ENCODE peak calls at places on chromosomes 12 and 14, in six cellular contexts. E is trophoblast cell, C is IMR-90, W is mesenchymal stem cell, D is neuronal stem cell, J is H1. P is an unnamed sample.

GRCh38 chr12:119692410-119692809 is 24.5 kb downstream of the PRKAB1 start:
- DNase-seq in E (no peak), C (peak; percentile 16), W (no peak), D (no peak), J (no peak), P (no peak)

GRCh38 chr12:55728185-55728931 is 451 bp downstream of the CD63 start:
- DNase-seq in E (peak; percentile 48), C (peak; percentile 53), W (peak; percentile 64), D (no peak), J (no peak), P (no peak)

GRCh38 chr12:24960222-24960855 is 11.4 kb upstream of the BCAT1 start:
- DNase-seq in E (peak; percentile 33), C (peak; percentile 72), W (peak; percentile 69), D (no peak), J (no peak), P (peak; percentile 84)

GRCh38 chr12:6996040-6996441 is 22.2 kb downstream of the LPCAT3 start:
- DNase-seq in E (peak; percentile 90), C (peak; percentile 69), W (peak; percentile 78), D (no peak), J (no peak), P (no peak)

GRCh38 chr14:33715223-33715528 is 235.7 kb downstream of the EGLN3 start:
- DNase-seq in E (no peak), C (no peak), W (no peak), D (no peak), J (no peak), P (no peak)

GRCh38 chr12:51621155-51621922 is 30.3 kb downstream of the SCN8A start:
- DNase-seq in E (no peak), C (peak; percentile 78), W (peak; percentile 65), D (no peak), J (no peak), P (no peak)

GRCh38 chr14:103820382-103820781 is 27.0 kb downstream of the PPP1R13B start:
- DNase-seq in E (no peak), C (no peak), W (no peak), D (no peak), J (no peak), P (no peak)

GRCh38 chr14:24422261-24422660 is 7.2 kb downstream of the CBLN3 start:
- DNase-seq in E (no peak), C (no peak), W (no peak), D (no peak), J (no peak), P (peak; percentile 3)

GRCh38 chr12:33994857-33995808 is 27.2 kb upstream of the ALG10 start:
- DNase-seq in E (peak; percentile 35), C (no peak), W (no peak), D (no peak), J (no peak), P (no peak)

GRCh38 chr12:12881495-12881894 is 9.9 kb upstream of the GPRC5A start:
- DNase-seq in E (no peak), C (peak; percentile 79), W (no peak), D (no peak), J (no peak), P (no peak)

GRCh38 chr14:20697273-20698017 is 8.9 kb downstream of the ANG start:
- DNase-seq in E (peak; percentile 61), C (peak; percentile 75), W (peak; percentile 62), D (peak; percentile 63), J (no peak), P (peak; percentile 73)

GRCh38 chr12:69026341-69026740 is 93.4 kb upstream of the CPM start:
- DNase-seq in E (no peak), C (no peak), W (no peak), D (no peak), J (no peak), P (no peak)

GRCh38 chr12:15856097-15856982 is 25.8 kb upstream of the STRAP start:
- DNase-seq in E (peak; percentile 62), C (peak; percentile 76), W (peak; percentile 78), D (peak; percentile 56), J (no peak), P (no peak)

GRCh38 chr12:13000616-13000934 is 510 bp upstream of the HEBP1 start:
- DNase-seq in E (peak; percentile 18), C (no peak), W (no peak), D (no peak), J (no peak), P (no peak)

GRCh38 chr12:47837190-47838171 is 17.8 kb upstream of the HDAC7 start:
- DNase-seq in E (peak; percentile 42), C (peak; percentile 68), W (peak; percentile 70), D (peak; percentile 66), J (no peak), P (peak; percentile 78)

GRCh38 chr12:122123051-122123760 is 44.6 kb downstream of the MLXIP start:
- DNase-seq in E (peak; percentile 55), C (peak; percentile 66), W (peak; percentile 78), D (peak; percentile 84), J (no peak), P (peak; percentile 82)

GRCh38 chr12:51793201-51793600 is 55.3 kb downstream of the FIGNL2 start:
- DNase-seq in E (no peak), C (peak; percentile 74), W (no peak), D (no peak), J (no peak), P (no peak)

GRCh38 chr12:120991965-120992364 is 13.6 kb downstream of the HNF1A start:
- DNase-seq in E (no peak), C (no peak), W (no peak), D (no peak), J (no peak), P (no peak)

DNA sequence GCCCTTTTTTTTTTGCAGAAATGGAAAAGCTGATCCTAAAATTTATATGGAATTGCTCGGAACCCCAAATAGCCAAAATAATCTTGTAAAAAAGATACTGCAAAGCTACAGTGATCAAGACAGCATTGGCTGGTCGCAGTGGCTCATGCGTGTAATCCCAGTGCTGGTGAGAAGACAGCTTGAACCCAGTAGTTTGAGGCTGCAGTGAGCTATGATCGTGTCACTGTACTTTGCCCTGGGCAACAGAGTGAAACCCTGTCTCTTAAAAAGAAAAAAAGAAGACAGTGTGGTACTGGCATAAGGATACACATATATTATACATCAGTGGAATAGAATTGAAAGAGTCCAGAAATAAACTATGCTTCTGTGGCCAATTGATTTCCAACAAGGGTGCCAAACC is 5.4 kb downstream of the ITGB7 start:
- DNase-seq in E (no peak), C (no peak), W (no peak), D (no peak), J (no peak), P (no peak)
- H3K9ac ChIP-seq in E (no peak overlapping the region), C (no peak overlapping the region), W (peak overlapping the region; percentile 7), D (no peak overlapping the region), J (no peak overlapping the region), P (no peak overlapping the region)

GRCh38 chr14:74712499-74713394 is at the start of the genes AREL1 and FCF1:
- DNase-seq in E (peak; percentile 89), C (peak; percentile 91), W (peak; percentile 96), D (peak; percentile 82), J (peak; percentile 29), P (peak; percentile 87)
- H2AFZ ChIP-seq in E (peak within 1 kb of the TSS; percentile 76), C (peak within 1 kb of the TSS; percentile 92), W (peak within 1 kb of the TSS; percentile 95), D (peak within 1 kb of the TSS; percentile 72), J (peak within 1 kb of the TSS; percentile 74), P (no peak within 1 kb of the TSS)

GRCh38 chr14:99009875-99010274 is 262.1 kb downstream of the BCL11B start:
- DNase-seq in E (no peak), C (no peak), W (no peak), D (no peak), J (no peak), P (no peak)

GRCh38 chr14:99015833-99016232 is 256.2 kb downstream of the BCL11B start:
- DNase-seq in E (no peak), C (no peak), W (no peak), D (no peak), J (no peak), P (no peak)

GRCh38 chr14:99012703-99013102 is 259.3 kb downstream of the BCL11B start:
- DNase-seq in E (no peak), C (no peak), W (no peak), D (no peak), J (no peak), P (no peak)

GRCh38 chr14:99007795-99008194 is 264.2 kb downstream of the BCL11B start:
- DNase-seq in E (no peak), C (no peak), W (no peak), D (no peak), J (no peak), P (no peak)

DNA sequence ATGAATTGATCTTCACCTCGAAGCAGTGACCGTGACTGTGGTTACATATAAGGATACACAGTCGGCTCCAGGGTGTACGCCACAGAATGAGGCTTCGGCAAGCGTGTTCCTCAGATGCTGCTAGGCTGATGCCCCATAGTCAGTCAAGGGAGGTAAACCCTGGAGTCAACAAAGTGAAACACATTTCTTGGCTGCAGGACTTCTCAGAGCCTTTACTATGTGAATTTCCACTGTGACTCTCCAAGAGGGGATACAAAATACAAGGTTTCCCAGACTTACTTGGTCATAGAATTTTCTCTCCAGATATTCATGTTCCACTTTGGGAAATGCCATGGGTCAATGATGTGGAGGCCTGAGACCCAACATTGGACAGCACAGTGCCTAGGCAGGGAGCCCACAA is 260.6 kb downstream of the BCL11B start:
- DNase-seq in E (no peak), C (no peak), W (no peak), D (no peak), J (no peak), P (no peak)
- H3K23ac ChIP-seq in E (no peak overlapping the region), C (no peak overlapping the region), W (no peak overlapping the region), D (no peak overlapping the region), J (no peak overlapping the region), P (no peak overlapping the region)

GRCh38 chr12:57224278-57224972 is 5.1 kb upstream of the SHMT2 start:
- DNase-seq in E (no peak), C (no peak), W (no peak), D (no peak), J (no peak), P (no peak)

GRCh38 chr12:57224973-57225679 is 4.4 kb upstream of the SHMT2 start:
- DNase-seq in E (no peak), C (no peak), W (peak; percentile 38), D (no peak), J (no peak), P (peak; percentile 91)

GRCh38 chr12:57222286-57223190 is 5.9 kb downstream of the NXPH4 start:
- DNase-seq in E (no peak), C (no peak), W (no peak), D (no peak), J (no peak), P (no peak)

GRCh38 chr12:57221169-57221917 is 4.7 kb downstream of the NXPH4 start:
- DNase-seq in E (no peak), C (no peak), W (no peak), D (no peak), J (no peak), P (no peak)

DNA sequence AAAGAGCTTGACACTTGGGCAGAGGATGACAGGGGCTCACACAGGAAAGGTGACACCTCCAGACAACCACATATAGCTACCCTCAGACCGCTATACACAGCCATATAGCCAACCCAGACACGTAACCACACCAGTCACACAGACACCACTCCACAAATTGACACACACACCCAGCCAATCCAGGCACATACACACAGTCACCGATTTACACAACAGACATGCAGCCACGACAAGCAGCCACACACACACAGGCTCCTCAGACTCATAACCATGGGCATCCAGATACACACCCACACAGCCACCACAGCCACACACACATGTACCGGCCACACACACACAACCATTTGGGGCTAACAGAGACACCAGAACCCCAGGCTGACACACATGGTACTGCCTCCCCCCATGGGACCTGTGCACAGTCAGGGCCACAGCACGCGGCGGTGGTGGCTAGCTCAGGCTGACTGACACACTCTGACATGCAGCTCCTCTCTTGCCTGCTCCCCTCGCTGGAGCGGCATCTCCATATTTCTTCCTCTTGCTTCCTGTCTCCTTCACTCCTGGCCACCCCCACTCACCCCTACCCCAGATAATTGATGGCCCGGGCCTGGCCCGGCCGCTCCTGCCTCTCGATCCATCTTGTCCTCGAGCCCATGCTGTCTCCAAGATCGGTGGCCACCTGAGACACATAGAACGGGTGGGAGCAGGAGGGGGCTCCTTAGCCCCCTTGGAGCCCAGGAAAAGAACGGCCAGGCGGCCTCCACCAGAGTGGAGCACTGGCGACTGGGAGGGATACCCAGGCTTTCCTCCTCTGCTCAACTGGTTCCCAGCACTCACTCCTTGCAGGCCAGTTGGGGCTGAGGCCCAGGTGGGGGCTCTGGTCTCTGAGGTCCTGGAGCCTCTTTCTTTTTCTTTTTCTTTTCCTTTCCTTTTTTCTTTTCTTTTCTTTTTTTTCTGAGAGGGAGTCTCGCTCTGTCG is 6.0 kb upstream of the SHMT2 start:
- DNase-seq in E (no peak), C (no peak), W (no peak), D (no peak), J (no peak), P (no peak)
- H3K9ac ChIP-seq in E (no peak overlapping the region), C (no peak overlapping the region), W (no peak overlapping the region), D (no peak overlapping the region), J (no peak overlapping the region), P (no peak overlapping the region)